ENCODE peak calls at places on chromosomes 2 and 18, in four cellular contexts. One of them, this sample, is unnamed. For H3K4me1, the result is how much of the 10 kb centered on the place peaks cover.

GRCh38 chr2:108621689-108622681 is 87.7 kb downstream of the LIMS1 start:
- DNase-seq in pancreas: no peak
- DNase-seq in neural progenitor cell: peak
- DNase-seq in HCT116: no peak
- DNase-seq in this sample: no peak

GRCh38 chr2:154375625-154376020 is 322.9 kb upstream of the KCNJ3 start:
- DNase-seq in pancreas: no peak
- DNase-seq in HCT116: peak
- DNase-seq in neural progenitor cell: peak
- DNase-seq in this sample: peak

GRCh38 chr18:58135806-58136331 is 91.8 kb downstream of the NEDD4L start:
- DNase-seq in pancreas: no peak
- DNase-seq in HCT116: peak
- DNase-seq in neural progenitor cell: peak
- DNase-seq in this sample: peak

GRCh38 chr18:50286391-50287027 is 983 bp downstream of the CXXC1 start:
- DNase-seq in HCT116: peak
- DNase-seq in neural progenitor cell: peak
- DNase-seq in pancreas: peak
- DNase-seq in this sample: no peak

GRCh38 chr2:28544405-28544914 is 48.6 kb downstream of the PLB1 start:
- DNase-seq in neural progenitor cell: peak
- DNase-seq in HCT116: no peak
- DNase-seq in pancreas: no peak
- DNase-seq in this sample: no peak

GRCh38 chr2:159030674-159031380 is 62.4 kb downstream of the TANC1 start:
- DNase-seq in neural progenitor cell: peak
- DNase-seq in pancreas: no peak
- DNase-seq in HCT116: peak
- DNase-seq in this sample: peak

GRCh38 chr2:230778350-230779140 is 65.9 kb downstream of the CAB39 start:
- DNase-seq in neural progenitor cell: no peak
- DNase-seq in pancreas: no peak
- DNase-seq in HCT116: no peak
- DNase-seq in this sample: no peak

GRCh38 chr2:234500394-234501006 is 3.6 kb upstream of the ARL4C start:
- DNase-seq in pancreas: no peak
- DNase-seq in neural progenitor cell: peak
- DNase-seq in HCT116: peak
- DNase-seq in this sample: peak

GRCh38 chr2:42874838-42875801 is 82.7 kb upstream of the HAAO start:
- DNase-seq in HCT116: no peak
- DNase-seq in neural progenitor cell: no peak
- DNase-seq in pancreas: no peak
- DNase-seq in this sample: no peak

GRCh38 chr2:108583903-108584520 is 49.7 kb downstream of the LIMS1 start:
- DNase-seq in neural progenitor cell: peak
- DNase-seq in pancreas: no peak
- DNase-seq in HCT116: no peak
- DNase-seq in this sample: peak

GRCh38 chr2:106827178-106827577 is 58.8 kb downstream of the ST6GAL2 start:
- DNase-seq in pancreas: no peak
- DNase-seq in HCT116: no peak
- DNase-seq in neural progenitor cell: no peak
- DNase-seq in this sample: no peak

DNA sequence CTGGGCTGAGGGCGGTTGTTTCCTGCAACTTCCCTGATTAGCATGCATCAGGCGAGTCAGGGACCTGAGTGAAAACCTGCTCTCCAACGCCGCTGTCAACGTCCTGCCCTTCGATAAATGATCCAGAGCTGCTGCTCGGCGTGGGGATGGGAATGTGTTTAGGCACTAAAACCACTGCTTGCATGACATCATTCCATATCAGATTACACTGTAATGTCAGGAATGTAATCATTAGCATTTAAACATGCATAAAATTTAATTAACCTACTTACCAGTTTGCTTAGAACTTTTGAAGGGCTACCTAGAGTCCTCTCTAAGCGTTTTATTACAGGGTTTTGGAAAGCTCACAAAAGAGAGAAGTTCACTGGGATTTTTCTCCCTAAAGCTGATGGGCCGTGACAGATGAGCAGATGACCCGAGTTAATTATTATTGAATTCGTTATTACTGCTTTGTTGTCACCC is 685.6 kb upstream of the SALL3 start:
- DNase-seq in HCT116: no peak
- DNase-seq in pancreas: no peak
- DNase-seq in neural progenitor cell: peak
- DNase-seq in this sample: peak
- H3K4me3 ChIP-seq in HCT116: no peak
- H3K4me3 ChIP-seq in pancreas: no peak
- H3K4me3 ChIP-seq in neural progenitor cell: peak
- H3K4me3 ChIP-seq in this sample: no peak

GRCh38 chr2:85775406-85776381 is 21.9 kb downstream of the ATOH8 start:
- DNase-seq in pancreas: peak
- DNase-seq in HCT116: no peak
- DNase-seq in neural progenitor cell: no peak
- DNase-seq in this sample: no peak

GRCh38 chr2:85774126-85774978 is 20.6 kb downstream of the ATOH8 start:
- DNase-seq in neural progenitor cell: no peak
- DNase-seq in pancreas: peak
- DNase-seq in HCT116: no peak
- DNase-seq in this sample: no peak

GRCh38 chr2:85778646-85779364 is 25.0 kb downstream of the ATOH8 start:
- DNase-seq in neural progenitor cell: no peak
- DNase-seq in pancreas: no peak
- DNase-seq in HCT116: no peak
- DNase-seq in this sample: no peak

GRCh38 chr2:85777441-85777861 is 23.7 kb downstream of the ATOH8 start:
- DNase-seq in pancreas: no peak
- DNase-seq in neural progenitor cell: no peak
- DNase-seq in HCT116: no peak
- DNase-seq in this sample: no peak

GRCh38 chr2:85776672-85777071 is 22.9 kb downstream of the ATOH8 start:
- DNase-seq in pancreas: no peak
- DNase-seq in neural progenitor cell: no peak
- DNase-seq in HCT116: no peak
- DNase-seq in this sample: no peak
- H3K4me1 ChIP-seq in pancreas: under half
- H3K4me1 ChIP-seq in neural progenitor cell: under half
- H3K4me1 ChIP-seq in HCT116: under half
- H3K4me1 ChIP-seq in this sample: under half

GRCh38 chr2:191010887-191011885 is 2.8 kb downstream of the STAT1 start:
- DNase-seq in neural progenitor cell: no peak
- DNase-seq in HCT116: no peak
- DNase-seq in pancreas: no peak
- DNase-seq in this sample: no peak
- H3K4me3 ChIP-seq in neural progenitor cell: no peak
- H3K4me3 ChIP-seq in HCT116: no peak
- H3K4me3 ChIP-seq in pancreas: peak
- H3K4me3 ChIP-seq in this sample: no peak

GRCh38 chr2:70125498-70125898 is 38.2 kb downstream of the PCBP1 start:
- DNase-seq in pancreas: no peak
- DNase-seq in neural progenitor cell: no peak
- DNase-seq in HCT116: no peak
- DNase-seq in this sample: no peak

GRCh38 chr2:70122470-70122869 is 35.2 kb downstream of the PCBP1 start:
- DNase-seq in pancreas: no peak
- DNase-seq in HCT116: no peak
- DNase-seq in neural progenitor cell: no peak
- DNase-seq in this sample: no peak

GRCh38 chr2:70123829-70124117 is 36.5 kb downstream of the PCBP1 start:
- DNase-seq in HCT116: no peak
- DNase-seq in pancreas: no peak
- DNase-seq in neural progenitor cell: no peak
- DNase-seq in this sample: no peak

GRCh38 chr2:70123051-70123828 is 36.0 kb downstream of the PCBP1 start:
- DNase-seq in HCT116: no peak
- DNase-seq in neural progenitor cell: peak
- DNase-seq in pancreas: peak
- DNase-seq in this sample: peak

DNA sequence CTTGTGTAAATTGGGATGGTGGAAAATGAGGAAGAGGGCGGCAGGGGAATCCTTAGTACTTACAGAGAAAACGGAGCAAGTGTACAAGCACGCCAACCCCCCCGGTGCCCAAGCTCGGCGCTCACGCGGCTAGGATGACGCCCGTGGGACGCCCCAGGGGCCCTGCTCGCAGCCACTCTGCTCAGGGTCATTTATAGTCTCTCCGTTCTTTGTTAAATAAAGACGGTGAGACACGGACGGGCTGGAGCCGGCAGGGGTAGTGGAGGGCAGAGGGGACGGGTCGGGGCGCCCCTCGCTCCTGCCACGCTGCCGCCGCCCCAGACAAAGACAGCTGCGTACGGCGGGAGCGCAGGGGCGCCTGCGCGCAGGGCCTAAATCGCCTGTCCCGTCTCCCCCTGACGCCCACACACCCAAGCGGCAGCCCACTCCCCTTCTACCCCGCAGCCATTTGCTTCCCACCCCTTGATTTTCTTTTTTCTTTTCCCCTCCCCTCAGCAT is 37.8 kb downstream of the PCBP1 start:
- DNase-seq in neural progenitor cell: peak
- DNase-seq in HCT116: no peak
- DNase-seq in pancreas: peak
- DNase-seq in this sample: peak
- H3K4me1 ChIP-seq in neural progenitor cell: under half
- H3K4me1 ChIP-seq in HCT116: under half
- H3K4me1 ChIP-seq in pancreas: under half
- H3K4me1 ChIP-seq in this sample: under half

DNA sequence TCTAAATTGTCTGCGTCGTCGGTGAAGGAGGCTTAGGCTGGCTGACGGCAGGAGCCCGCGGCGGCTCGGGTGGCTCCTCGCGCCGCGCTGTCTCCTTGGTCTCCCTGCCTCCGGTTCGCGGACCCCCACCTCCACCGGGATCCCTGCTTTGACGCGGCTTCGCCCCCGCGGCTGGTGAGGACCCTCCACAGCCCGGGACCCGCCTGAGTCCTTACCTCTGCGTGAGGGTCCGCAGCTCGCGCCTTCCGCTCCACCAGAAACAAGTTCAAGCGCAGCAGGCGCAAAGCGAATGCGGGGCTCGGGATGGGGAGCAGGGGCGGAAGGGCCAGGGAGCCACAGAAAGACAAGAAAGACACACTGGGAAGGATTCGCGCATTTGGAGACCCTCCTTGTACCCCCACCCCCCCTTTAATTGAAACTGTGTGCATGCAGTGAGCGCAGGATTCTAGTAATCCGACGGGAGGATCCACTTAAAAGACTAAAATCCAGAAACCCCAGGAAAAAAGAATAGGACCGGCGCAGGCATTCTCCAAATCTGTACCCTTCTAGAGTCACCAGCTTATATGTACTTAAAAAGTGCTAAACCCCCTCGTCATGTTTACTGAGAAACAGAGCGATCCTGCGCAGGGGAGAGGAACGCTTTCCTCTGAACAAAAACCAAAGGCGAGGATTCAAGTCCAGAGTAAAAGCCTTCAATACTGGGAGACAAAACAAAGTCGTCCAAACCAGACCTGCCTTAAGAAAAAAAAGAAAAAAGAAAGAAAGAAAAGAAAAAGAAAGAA is 3.8 kb downstream of the PTGR3 start:
- DNase-seq in HCT116: no peak
- DNase-seq in neural progenitor cell: peak
- DNase-seq in pancreas: no peak
- DNase-seq in this sample: no peak
- H3K4me3 ChIP-seq in HCT116: no peak
- H3K4me3 ChIP-seq in neural progenitor cell: peak
- H3K4me3 ChIP-seq in pancreas: peak
- H3K4me3 ChIP-seq in this sample: no peak

GRCh38 chr2:128414946-128415767 is 96.5 kb upstream of the HS6ST1 start:
- DNase-seq in pancreas: no peak
- DNase-seq in HCT116: no peak
- DNase-seq in neural progenitor cell: no peak
- DNase-seq in this sample: no peak

GRCh38 chr2:128414351-128414750 is 95.7 kb upstream of the HS6ST1 start:
- DNase-seq in pancreas: no peak
- DNase-seq in HCT116: no peak
- DNase-seq in neural progenitor cell: no peak
- DNase-seq in this sample: peak

GRCh38 chr2:128416781-128417180 is 98.1 kb upstream of the HS6ST1 start:
- DNase-seq in pancreas: no peak
- DNase-seq in HCT116: no peak
- DNase-seq in neural progenitor cell: no peak
- DNase-seq in this sample: no peak

GRCh38 chr2:128415768-128416039 is 97.0 kb upstream of the HS6ST1 start:
- DNase-seq in neural progenitor cell: no peak
- DNase-seq in pancreas: no peak
- DNase-seq in HCT116: no peak
- DNase-seq in this sample: no peak

GRCh38 chr2:128416366-128416765 is 97.7 kb upstream of the HS6ST1 start:
- DNase-seq in HCT116: no peak
- DNase-seq in pancreas: no peak
- DNase-seq in neural progenitor cell: no peak
- DNase-seq in this sample: no peak
- H3K4me1 ChIP-seq in HCT116: under half
- H3K4me1 ChIP-seq in pancreas: under half
- H3K4me1 ChIP-seq in neural progenitor cell: under half
- H3K4me1 ChIP-seq in this sample: under half

DNA sequence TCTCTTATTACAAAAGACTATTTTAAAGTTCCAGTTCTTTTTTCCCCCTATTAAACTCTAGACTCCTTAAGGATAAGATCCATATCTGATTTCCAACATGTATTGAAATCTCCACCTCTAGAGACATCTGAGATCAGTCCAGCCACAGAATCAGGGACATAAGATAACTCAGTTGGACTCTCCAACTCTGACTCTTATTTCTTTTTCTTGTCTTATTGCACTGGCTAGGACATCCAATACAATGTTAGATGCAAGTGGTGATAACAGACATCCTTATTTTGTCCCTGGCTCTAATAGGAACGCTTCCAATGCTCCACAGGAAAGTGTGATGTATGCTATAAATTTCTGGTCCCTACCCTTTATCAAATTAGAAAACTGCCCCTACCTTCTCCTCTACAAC is 158.1 kb downstream of the TNS1 start:
- DNase-seq in HCT116: no peak
- DNase-seq in pancreas: no peak
- DNase-seq in neural progenitor cell: no peak
- DNase-seq in this sample: no peak
- H3K4me3 ChIP-seq in HCT116: no peak
- H3K4me3 ChIP-seq in pancreas: no peak
- H3K4me3 ChIP-seq in neural progenitor cell: no peak
- H3K4me3 ChIP-seq in this sample: no peak

DNA sequence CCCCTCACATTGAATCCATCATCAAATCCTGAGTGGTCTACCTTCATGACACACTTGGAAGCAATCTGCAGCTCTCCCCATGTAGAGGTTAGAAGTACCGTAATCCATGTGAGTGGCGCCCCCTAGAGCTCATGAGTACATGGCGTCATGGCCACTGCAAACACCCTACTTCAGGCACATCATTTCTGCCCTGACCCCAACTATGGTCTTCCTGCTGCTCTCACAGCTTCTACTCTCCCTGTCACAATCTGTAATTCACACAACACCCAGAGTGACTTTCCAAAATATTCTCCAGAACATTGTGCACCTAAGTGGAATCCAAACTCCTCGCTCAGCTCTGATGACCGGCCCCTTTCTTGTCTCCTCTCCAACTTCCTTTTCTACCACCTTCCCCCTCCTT is 141.9 kb downstream of the ANKRD44 start:
- DNase-seq in neural progenitor cell: peak
- DNase-seq in HCT116: peak
- DNase-seq in pancreas: peak
- DNase-seq in this sample: peak
- H3K4me1 ChIP-seq in neural progenitor cell: under half
- H3K4me1 ChIP-seq in HCT116: under half
- H3K4me1 ChIP-seq in pancreas: under half
- H3K4me1 ChIP-seq in this sample: under half

This sample was measured in SJCRH30.